ENCODE peak calls at places on chromosomes 3 and 15, in six cellular contexts. X is cardiac fibroblast, T is colonic mucosa, D is cardiac muscle cell, Z is left lung, M is GM20000. N is an unnamed sample.

GRCh38 chr15:65132841-65133549 is 613 bp downstream of the PDCD7 start:
- DNase-seq in D (peak; percentile 69), T (peak; percentile 32), M (peak; percentile 79), X (peak; percentile 60), Z (peak; percentile 38), N (peak; percentile 23)

GRCh38 chr3:155744626-155745324 is at the start of gene PLCH1:
- DNase-seq in Z (peak; percentile 78), M (peak; percentile 67), X (peak; percentile 52), D (peak; percentile 85), T (peak; percentile 85), N (peak; percentile 47)

GRCh38 chr3:63814300-63814699 is 4.8 kb upstream of the C3orf49 start:
- DNase-seq in Z (no peak), M (no peak), X (peak; percentile 14), D (no peak), T (no peak), N (no peak)

GRCh38 chr15:91508633-91509032 is 344.9 kb upstream of the SLCO3A1 start:
- DNase-seq in Z (no peak), T (no peak), X (peak; percentile 75), D (no peak), M (no peak), N (no peak)

GRCh38 chr15:83018477-83018876 is 7.0 kb upstream of the C15orf40 start:
- DNase-seq in M (no peak), Z (no peak), D (no peak), T (no peak), X (no peak), N (no peak)

GRCh38 chr3:14598143-14598569 is 53.4 kb upstream of the CCDC174 start:
- DNase-seq in T (no peak), M (peak; percentile 74), X (peak; percentile 50), D (peak; percentile 66), Z (no peak), N (no peak)

GRCh38 chr3:52892290-52892624 is 5.1 kb downstream of the STIMATE start:
- DNase-seq in Z (no peak), D (no peak), M (no peak), T (no peak), X (no peak), N (no peak)

GRCh38 chr3:101119535-101119934 is 126.3 kb upstream of the ABI3BP start:
- DNase-seq in M (no peak), X (peak; percentile 78), Z (no peak), T (no peak), D (no peak), N (no peak)

GRCh38 chr15:87816811-87817210 is 439.7 kb downstream of the NTRK3 start:
- DNase-seq in T (no peak), Z (no peak), D (no peak), M (no peak), X (peak; percentile 92), N (no peak)

DNA sequence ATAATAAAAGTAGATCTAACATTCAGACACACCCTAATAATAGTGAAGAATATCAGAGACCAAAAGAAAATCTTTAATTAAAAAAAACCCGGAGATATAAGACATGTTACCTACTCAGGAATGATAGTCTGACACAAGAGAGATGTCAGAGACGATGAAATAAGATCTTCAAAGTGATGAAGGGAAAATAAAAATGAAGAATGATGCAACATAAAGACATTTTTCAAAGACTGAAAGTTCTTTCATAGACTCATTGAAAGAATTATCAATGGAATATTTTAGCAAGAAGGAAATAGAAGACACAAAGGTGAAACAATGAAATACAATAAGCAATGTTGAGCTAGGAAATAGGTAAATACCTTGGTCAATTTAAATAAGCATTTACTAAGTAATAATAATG is 19.6 kb downstream of the HCLS1 start:
- DNase-seq in T (no peak), D (no peak), X (no peak), Z (no peak), M (no peak), N (no peak)
- TF ChIP-seq CTCF in T (no peak), D (no peak), X (no peak), Z (no peak), M (no peak), N (no peak)

GRCh38 chr3:22922317-22922716 is 280.8 kb upstream of the UBE2E2 start:
- DNase-seq in X (peak; percentile 35), T (no peak), Z (no peak), M (peak; percentile 19), D (no peak), N (no peak)
- TF ChIP-seq CTCF in X (peak; percentile 25), T (no peak), Z (peak; percentile 16), M (no peak), D (peak; percentile 29), N (no peak)

DNA sequence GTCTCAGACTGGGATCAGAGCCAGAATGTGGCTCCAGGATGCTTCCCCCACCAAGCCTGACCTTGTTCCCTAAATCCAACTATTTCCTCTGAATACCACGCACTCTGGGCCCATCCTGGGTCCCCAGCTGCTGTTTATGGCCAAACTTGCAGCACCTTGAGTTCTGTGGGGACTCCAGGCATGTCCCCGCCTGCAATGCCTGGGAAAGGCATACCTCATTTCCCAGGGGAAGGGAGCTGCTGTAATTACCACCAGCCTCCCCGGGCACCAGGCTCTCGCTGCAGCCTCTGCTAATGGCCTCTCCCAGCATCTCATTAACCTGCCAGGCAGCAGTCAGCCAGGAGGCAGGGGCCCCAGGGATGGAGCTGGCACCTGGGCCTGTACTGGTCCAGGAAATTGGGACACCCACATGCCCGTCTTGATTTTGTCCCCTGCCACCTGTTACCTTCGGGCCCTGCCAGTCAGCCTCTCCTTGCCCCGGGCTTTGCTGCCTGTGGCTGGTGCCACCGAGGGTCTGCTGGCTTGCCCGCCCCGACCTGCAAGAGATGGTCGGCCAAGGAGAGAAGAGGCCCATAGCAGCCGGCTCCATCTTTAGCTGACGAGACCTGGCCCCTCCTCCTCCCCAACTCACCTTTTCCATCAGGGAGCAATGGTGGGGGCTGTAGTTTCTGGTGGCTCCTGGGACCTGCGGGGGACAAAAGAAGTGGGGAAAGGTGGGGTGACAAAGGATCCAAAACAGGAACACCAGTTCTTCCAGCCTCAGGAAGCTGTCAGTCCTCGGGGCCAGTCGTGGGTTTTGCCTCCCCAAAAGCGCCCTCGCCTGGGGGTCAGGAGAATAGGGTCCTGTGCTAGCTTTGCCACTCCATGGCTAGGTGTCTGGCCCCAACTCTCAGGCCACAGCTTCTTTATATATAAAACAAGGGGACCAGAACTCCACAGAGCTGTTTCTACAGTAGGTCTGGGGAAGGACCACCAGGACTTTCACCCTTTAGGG is 4.3 kb downstream of the CCDC9B start:
- DNase-seq in X (no peak), D (peak; percentile 65), Z (no peak), T (peak; percentile 28), M (peak; percentile 72), N (no peak)
- TF ChIP-seq CTCF in X (peak; percentile 5), D (no peak), Z (no peak), T (no peak), M (peak; percentile 67), N (no peak)

DNA sequence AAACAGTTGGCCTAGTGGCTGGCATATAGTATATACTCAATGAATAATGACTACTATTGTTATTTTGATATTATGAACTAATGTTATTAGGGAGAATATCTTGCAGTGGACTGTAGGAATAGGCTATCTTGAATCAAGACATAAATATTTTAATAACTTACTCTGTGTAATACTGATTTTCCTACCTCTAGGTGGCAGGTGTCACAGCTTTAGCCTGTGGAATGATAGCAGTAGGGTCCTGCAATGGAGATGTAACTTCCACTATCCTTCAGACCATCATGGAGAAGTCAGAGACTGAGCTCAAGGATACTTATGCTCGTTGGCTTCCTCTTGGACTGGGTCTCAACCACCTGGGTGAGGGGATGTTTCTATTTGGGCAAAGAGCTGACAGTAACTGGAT is 6.5 kb downstream of the PSMD2 start:
- DNase-seq in M (no peak), D (no peak), X (peak; percentile 33), T (no peak), Z (no peak), N (no peak)
- TF ChIP-seq CTCF in M (no peak), D (peak; percentile 28), X (peak; percentile 34), T (peak; percentile 12), Z (no peak), N (peak; percentile 38)

N was measured in mesothelial cell of epicardium.